ENCODE peak calls at places on chromosomes 2 and 18, in five cellular contexts. B is nucleus accumbens, E is T-helper 9 cell, Q is kidney tubule cell, C is left lung. K is an unnamed sample.

GRCh38 chr2:27681844-27682243 is 18.2 kb downstream of the SLC4A1AP start:
- DNase-seq in B (no peak), E (no peak), Q (peak; percentile 85), C (no peak), K (peak; percentile 48)

GRCh38 chr2:241799522-241800197 is 9.3 kb upstream of the NEU4 start:
- DNase-seq in B (no peak), E (no peak), Q (no peak), C (no peak), K (no peak)

GRCh38 chr2:198706683-198707082 is 751.1 kb downstream of the SATB2 start:
- DNase-seq in B (no peak), E (no peak), Q (no peak), C (no peak), K (no peak)

GRCh38 chr2:112481528-112482228 is at the start of gene TTL:
- DNase-seq in B (peak; percentile 42), E (peak; percentile 73), Q (peak; percentile 78), C (peak; percentile 96), K (peak; percentile 82)

GRCh38 chr2:169828141-169828811 is 1.0 kb downstream of the UBR3 start:
- DNase-seq in B (peak; percentile 28), E (peak; percentile 20), Q (peak; percentile 53), C (no peak), K (peak; percentile 74)

GRCh38 chr18:76353046-76353445 is 142.0 kb downstream of the ZNF516 start:
- DNase-seq in B (no peak), E (no peak), Q (no peak), C (no peak), K (no peak)

GRCh38 chr2:151162185-151162584 is 99.5 kb downstream of the RBM43 start:
- DNase-seq in B (no peak), E (no peak), Q (peak; percentile 6), C (no peak), K (peak; percentile 17)

GRCh38 chr18:58691256-58691655 is 20.0 kb downstream of the MALT1 start:
- DNase-seq in B (no peak), E (no peak), Q (peak; percentile 62), C (no peak), K (peak; percentile 25)

GRCh38 chr2:182448371-182448770 is 21.5 kb upstream of the PDE1A start:
- DNase-seq in B (no peak), E (no peak), Q (no peak), C (no peak), K (no peak)

GRCh38 chr18:46243095-46243494 is 138.9 kb downstream of the HAUS1 start:
- DNase-seq in B (no peak), E (no peak), Q (peak; percentile 74), C (no peak), K (no peak)

GRCh38 chr2:130825231-130825971 is 11.3 kb upstream of the ARHGEF4 start:
- DNase-seq in B (peak; percentile 50), E (no peak), Q (no peak), C (no peak), K (peak; percentile 70)

GRCh38 chr2:144426981-144427479 is 92.9 kb downstream of the ZEB2 start:
- DNase-seq in B (no peak), E (no peak), Q (peak; percentile 59), C (no peak), K (no peak)

GRCh38 chr2:232329716-232330067 is 48.9 kb upstream of the ALPP start:
- DNase-seq in B (no peak), E (no peak), Q (no peak), C (peak; percentile 65), K (no peak)

GRCh38 chr18:49021433-49022129 is 70.8 kb upstream of the SMAD7 start:
- DNase-seq in B (no peak), E (no peak), Q (peak; percentile 95), C (peak; percentile 91), K (peak; percentile 93)

GRCh38 chr2:18454692-18455255 is 105.7 kb downstream of the RDH14 start:
- DNase-seq in B (no peak), E (no peak), Q (no peak), C (no peak), K (no peak)

GRCh38 chr18:57784034-57784815 is 18.9 kb downstream of the ATP8B1 start:
- DNase-seq in B (no peak), E (no peak), Q (peak; percentile 72), C (no peak), K (peak; percentile 79)

GRCh38 chr2:172710584-172711024 is 25.0 kb upstream of the RAPGEF4 start:
- DNase-seq in B (no peak), E (peak; percentile 22), Q (peak; percentile 87), C (no peak), K (peak; percentile 92)

GRCh38 chr2:15642334-15643208 is 50.9 kb downstream of the DDX1 start:
- DNase-seq in B (no peak), E (no peak), Q (peak; percentile 40), C (no peak), K (no peak)

GRCh38 chr18:26479686-26480079 is 68.7 kb downstream of the KCTD1 start:
- DNase-seq in B (no peak), E (no peak), Q (peak; percentile 61), C (no peak), K (no peak)

GRCh38 chr2:12416600-12416999 is 300.1 kb upstream of the TRIB2 start:
- DNase-seq in B (no peak), E (peak; percentile 49), Q (peak; percentile 20), C (no peak), K (peak; percentile 35)

GRCh38 chr18:3903341-3903740 is 453.4 kb downstream of the TGIF1 start:
- DNase-seq in B (no peak), E (no peak), Q (peak; percentile 76), C (no peak), K (peak; percentile 89)

GRCh38 chr2:97730245-97730644 is 16.9 kb downstream of the ZAP70 start:
- DNase-seq in B (no peak), E (no peak), Q (peak; percentile 87), C (no peak), K (peak; percentile 94)

K was measured in epithelial cell of esophagus.